ENCODE peak calls at places on chromosome 13, in nine cellular contexts. V is CD4-positive, alpha-beta T cell; L is endothelial cell of umbilical vein; J is AG10803; W is kidney; P is lower leg skin; Y is breast epithelium; B is endothelial cell; K is right lobe of liver. H is an unnamed sample.

GRCh38 chr13:51879133-51879532 is 17.4 kb downstream of the CCDC70 start:
- DNase-seq in V (no peak), L (no peak), J (no peak), W (no peak), P (no peak), Y (no peak), B (no peak), K (no peak), H (peak; percentile 9)

GRCh38 chr13:110911880-110912279 is 3.0 kb downstream of the ANKRD10 start:
- DNase-seq in V (no peak), L (no peak), J (no peak), W (no peak), P (no peak), Y (no peak), B (no peak), K (no peak), H (no peak)

GRCh38 chr13:30752991-30753616 is 17.8 kb downstream of the ALOX5AP start:
- DNase-seq in V (no peak), L (no peak), J (no peak), W (no peak), P (no peak), Y (no peak), B (no peak), K (no peak), H (no peak)

GRCh38 chr13:79531542-79532239 is 50.7 kb downstream of the NDFIP2 start:
- DNase-seq in V (no peak), L (no peak), J (no peak), W (no peak), P (no peak), Y (no peak), B (no peak), K (no peak), H (no peak)

GRCh38 chr13:75258159-75258782 is 223.7 kb downstream of the TBC1D4 start:
- DNase-seq in V (no peak), L (peak; percentile 65), J (peak; percentile 49), W (no peak), P (no peak), Y (no peak), B (no peak), K (no peak), H (peak; percentile 65)

GRCh38 chr13:84491952-84492351 is 609.7 kb upstream of the SLITRK1 start:
- DNase-seq in V (no peak), L (no peak), J (no peak), W (no peak), P (no peak), Y (no peak), B (no peak), K (no peak), H (no peak)

GRCh38 chr13:21934309-21934708 is 263.4 kb downstream of the FGF9 start:
- DNase-seq in V (no peak), L (no peak), J (no peak), W (no peak), P (no peak), Y (peak; percentile 24), B (no peak), K (no peak), H (no peak)

GRCh38 chr13:74006666-74007065 is 127.5 kb downstream of the KLF12 start:
- DNase-seq in V (no peak), L (no peak), J (no peak), W (no peak), P (no peak), Y (no peak), B (no peak), K (no peak), H (no peak)

GRCh38 chr13:22311734-22312404 is 641.0 kb downstream of the FGF9 start:
- DNase-seq in V (no peak), L (no peak), J (no peak), W (no peak), P (peak; percentile 36), Y (no peak), B (no peak), K (no peak), H (no peak)

GRCh38 chr13:107865643-107866006 is 349.7 kb downstream of the LIG4 start:
- DNase-seq in V (no peak), L (no peak), J (no peak), W (no peak), P (no peak), Y (no peak), B (no peak), K (no peak), H (no peak)

GRCh38 chr13:110259651-110260050 is 47.3 kb downstream of the COL4A1 start:
- DNase-seq in V (no peak), L (no peak), J (no peak), W (no peak), P (no peak), Y (no peak), B (no peak), K (no peak), H (peak; percentile 73)

GRCh38 chr13:29160862-29161261 is 340.7 kb downstream of the MTUS2 start:
- DNase-seq in V (no peak), L (no peak), J (no peak), W (no peak), P (no peak), Y (no peak), B (no peak), K (no peak), H (no peak)

GRCh38 chr13:109680930-109681329 is 105.5 kb downstream of the IRS2 start:
- DNase-seq in V (no peak), L (no peak), J (no peak), W (no peak), P (no peak), Y (no peak), B (no peak), K (no peak), H (no peak)

GRCh38 chr13:48000559-48001126 is 430 bp downstream of the SUCLA2 start:
- DNase-seq in V (no peak), L (peak; percentile 40), J (no peak), W (peak; percentile 81), P (no peak), Y (no peak), B (no peak), K (no peak), H (no peak)

GRCh38 chr13:109497917-109498316 is 288.5 kb downstream of the IRS2 start:
- DNase-seq in V (no peak), L (no peak), J (no peak), W (no peak), P (no peak), Y (no peak), B (no peak), K (no peak), H (no peak)

GRCh38 chr13:45781553-45782326 is 69.8 kb downstream of the SIAH3 start:
- DNase-seq in V (no peak), L (no peak), J (no peak), W (peak; percentile 79), P (no peak), Y (no peak), B (no peak), K (peak; percentile 52), H (peak; percentile 2)

GRCh38 chr13:108120332-108120731 is 95.0 kb downstream of the LIG4 start:
- DNase-seq in V (no peak), L (no peak), J (no peak), W (no peak), P (no peak), Y (no peak), B (no peak), K (no peak), H (no peak)

GRCh38 chr13:78192721-78193120 is 274.1 kb upstream of the EDNRB start:
- DNase-seq in V (no peak), L (no peak), J (peak; percentile 57), W (no peak), P (no peak), Y (no peak), B (no peak), K (no peak), H (peak; percentile 9)

DNA sequence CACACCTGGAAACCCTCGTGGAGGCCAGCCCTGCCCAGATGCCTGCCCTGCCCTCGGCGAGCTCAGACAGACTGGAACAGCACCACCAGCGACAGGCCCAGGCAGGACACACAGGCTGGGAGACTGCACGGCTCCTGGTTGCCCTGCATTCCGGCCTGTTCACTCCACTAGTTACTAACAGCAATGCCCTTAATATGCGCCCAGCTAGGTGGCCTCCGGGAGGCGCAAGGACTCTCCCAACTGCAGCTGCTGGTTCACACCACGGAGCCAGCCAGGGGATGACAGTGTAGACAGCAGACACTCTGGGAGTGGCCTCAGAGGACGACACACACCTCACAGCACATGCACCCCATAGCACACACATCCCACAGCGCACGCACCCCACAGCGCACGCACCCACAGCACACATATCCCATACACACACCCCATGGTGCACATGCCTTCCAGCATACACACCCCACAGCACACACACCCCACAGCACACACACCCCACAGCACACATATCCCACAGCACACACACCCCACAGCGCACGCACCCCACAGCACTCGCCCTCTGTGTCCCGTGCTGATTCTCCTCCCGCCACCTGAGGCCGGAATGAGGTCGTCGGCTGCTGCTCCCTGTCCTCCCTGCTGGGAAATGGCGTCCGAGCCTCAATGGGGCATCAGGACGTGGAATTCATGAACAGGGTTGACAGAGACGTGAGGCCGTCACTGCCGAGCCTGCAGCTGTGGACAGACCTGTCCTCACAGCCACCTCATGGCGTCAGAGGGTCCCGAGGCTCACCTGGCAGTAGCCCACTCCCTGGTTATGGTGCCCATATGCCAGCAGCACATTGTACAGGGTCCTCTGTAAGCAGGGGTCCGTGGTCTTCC is 13.6 kb downstream of the GRTP1 start:
- DNase-seq in V (peak; percentile 15), L (no peak), J (no peak), W (peak; percentile 64), P (no peak), Y (no peak), B (no peak), K (no peak), H (no peak)
- TF ChIP-seq CTCF in V (no peak), L (no peak), J (no peak), W (no peak), P (no peak), Y (no peak), B (no peak), K (no peak), H (no peak)

GRCh38 chr13:33710924-33711323 is 107.0 kb upstream of the RFC3 start:
- DNase-seq in V (no peak), L (no peak), J (no peak), W (no peak), P (no peak), Y (no peak), B (no peak), K (no peak), H (no peak)
- TF ChIP-seq CTCF in V (no peak), L (no peak), J (no peak), W (no peak), P (no peak), Y (no peak), B (no peak), K (no peak), H (no peak)

DNA sequence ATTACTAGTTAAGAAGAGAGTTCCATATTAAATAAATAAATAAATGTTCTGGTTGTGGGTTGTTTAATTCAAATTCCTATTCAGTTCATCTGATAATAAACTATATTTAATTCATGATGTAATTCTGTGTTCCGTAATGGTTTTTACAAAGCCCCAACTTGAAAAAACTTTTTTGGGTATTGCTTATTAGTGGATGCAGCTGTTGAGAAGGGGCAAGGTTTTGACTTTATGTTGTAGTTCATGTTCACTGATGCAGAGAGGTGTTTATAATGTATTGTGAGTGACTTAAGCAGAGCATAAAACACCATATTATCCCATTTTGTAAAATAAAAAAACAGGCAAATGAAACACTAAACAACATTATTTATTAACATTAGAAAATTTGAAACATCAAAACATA is 107.3 kb upstream of the TNFSF11 start:
- DNase-seq in V (no peak), L (no peak), J (no peak), W (no peak), P (no peak), Y (no peak), B (no peak), K (no peak), H (no peak)
- TF ChIP-seq CTCF in V (no peak), L (no peak), J (no peak), W (no peak), P (no peak), Y (no peak), B (no peak), K (no peak), H (no peak)

GRCh38 chr13:77014906-77015685 is 11.9 kb downstream of the FBXL3 start:
- DNase-seq in V (no peak), L (no peak), J (no peak), W (no peak), P (no peak), Y (no peak), B (no peak), K (no peak), H (no peak)
- TF ChIP-seq CTCF in V (no peak), L (no peak), J (no peak), W (no peak), P (no peak), Y (no peak), B (no peak), K (no peak), H (no peak)